ENCODE peak calls at places on chromosomes 12 and 14, in five cellular contexts. A is stimulated activated CD4-positive, alpha-beta T cell treated with anti-CD3 and anti-CD28 coated beads, Interleukin-1b, Interleukin-23, amount 100 ng/mL, for 4 hours; W is hypothalamus; S is left ventricle myocardium superior; R is naive thymus-derived CD8-positive, alpha-beta T cell. Q is an unnamed sample.

GRCh38 chr14:78005325-78005724 is 164.8 kb upstream of the NRXN3 start:
- DNase-seq in R (no peak), W (no peak), A (no peak), S (no peak), Q (no peak)

GRCh38 chr12:41619705-41620104 is 431.6 kb downstream of the PDZRN4 start:
- DNase-seq in S (no peak), W (no peak), R (no peak), A (no peak), Q (no peak)

GRCh38 chr12:66409195-66409871 is 107.0 kb downstream of the HELB start:
- DNase-seq in A (no peak), S (no peak), R (peak; percentile 44), W (no peak), Q (peak; percentile 46)

GRCh38 chr12:120849765-120850164 is 54.4 kb downstream of the SPPL3 start:
- DNase-seq in R (no peak), W (no peak), A (no peak), S (no peak), Q (no peak)

GRCh38 chr12:25794580-25794979 is 163.9 kb upstream of the RASSF8 start:
- DNase-seq in S (no peak), R (no peak), W (no peak), A (no peak), Q (no peak)

GRCh38 chr14:65230287-65230728 is 128.0 kb upstream of the MAX start:
- DNase-seq in A (no peak), S (peak; percentile 50), W (peak; percentile 84), R (no peak), Q (peak; percentile 91)

GRCh38 chr12:25521625-25522256 is 31.3 kb downstream of the LMNTD1 start:
- DNase-seq in S (no peak), R (no peak), W (no peak), A (no peak), Q (no peak)

GRCh38 chr14:56996721-56997399 is 186.6 kb upstream of the OTX2 start:
- DNase-seq in R (no peak), W (no peak), S (no peak), A (no peak), Q (no peak)

GRCh38 chr12:32334384-32334783 is 65.0 kb upstream of the FGD4 start:
- DNase-seq in S (no peak), W (no peak), R (no peak), A (no peak), Q (no peak)

GRCh38 chr12:91577586-91578539 is 395.2 kb upstream of the DCN start:
- DNase-seq in A (no peak), S (no peak), W (no peak), R (no peak), Q (no peak)

GRCh38 chr12:109291531-109292341 is 17.3 kb downstream of the FOXN4 start:
- DNase-seq in R (no peak), A (no peak), W (peak; percentile 83), S (peak; percentile 87), Q (no peak)

GRCh38 chr12:48777501-48778400 is 11.1 kb downstream of the ADCY6 start:
- DNase-seq in A (no peak), R (no peak), W (no peak), S (peak; percentile 59), Q (no peak)

GRCh38 chr12:132604108-132605054 is 6.0 kb downstream of the LRCOL1 start:
- DNase-seq in W (no peak), R (no peak), S (peak; percentile 68), A (no peak), Q (no peak)

GRCh38 chr12:98402081-98402480 is 113.3 kb upstream of the TMPO start:
- DNase-seq in R (no peak), S (no peak), W (no peak), A (no peak), Q (no peak)

GRCh38 chr12:32548691-32549412 is 130.2 kb upstream of the DNM1L start:
- DNase-seq in W (no peak), A (no peak), S (no peak), R (no peak), Q (peak; percentile 48)

GRCh38 chr12:3317841-3318501 is 173.0 kb upstream of the PRMT8 start:
- DNase-seq in A (no peak), R (no peak), W (no peak), S (no peak), Q (no peak)